ENCODE peak calls at places on chromosomes 1 and 21, in seven cellular contexts. P is glutamatergic neuron, A is activated T-helper 1 cell treated with Interleukin-2 at 50 U/mL for 16 hours, E is H54, Q is type B pancreatic cell, M is Calu3, Y is trophoblast cell. H is an unnamed sample.

GRCh38 chr1:32761253-32761877 is 55.8 kb downstream of the YARS1 start:
- DNase-seq in Q (no peak), P (no peak), E (no peak), M (peak; percentile 90), A (no peak), Y (peak; percentile 58), H (no peak)

GRCh38 chr1:25431495-25432363 is 1.0 kb downstream of the MACO1 start:
- DNase-seq in P (no peak), E (no peak), Q (no peak), Y (peak; percentile 7), M (no peak), A (no peak), H (no peak)

GRCh38 chr1:29416267-29416666 is 179.9 kb downstream of the PTPRU start:
- DNase-seq in M (no peak), E (no peak), P (no peak), Y (peak; percentile 23), Q (peak; percentile 29), A (no peak), H (no peak)

GRCh38 chr1:215569987-215570824 is 3.1 kb downstream of the KCTD3 start:
- DNase-seq in E (no peak), Q (no peak), A (no peak), M (no peak), Y (no peak), P (no peak), H (no peak)

GRCh38 chr1:1084028-1084371 is 9.9 kb upstream of the RNF223 start:
- DNase-seq in Y (no peak), P (no peak), Q (peak; percentile 61), A (no peak), M (no peak), E (no peak), H (no peak)

GRCh38 chr1:228405979-228406265 is 713 bp downstream of the TRIM11 start:
- DNase-seq in Y (no peak), E (no peak), Q (no peak), M (peak; percentile 32), A (no peak), P (peak; percentile 49), H (no peak)

GRCh38 chr1:91711504-91712247 is 174.3 kb downstream of the TGFBR3 start:
- DNase-seq in A (no peak), P (no peak), Q (no peak), M (no peak), E (no peak), Y (no peak), H (no peak)

GRCh38 chr1:94727846-94728715 is 92.1 kb upstream of the SLC44A3 start:
- DNase-seq in Q (no peak), M (peak; percentile 79), Y (peak; percentile 77), A (no peak), P (no peak), E (peak; percentile 62), H (no peak)

GRCh38 chr1:209756608-209757445 is 974 bp downstream of the TRAF3IP3 start:
- DNase-seq in E (no peak), Q (no peak), M (no peak), Y (no peak), P (no peak), A (no peak), H (no peak)

GRCh38 chr1:201142854-201143725 is 11.2 kb downstream of the TMEM9 start:
- DNase-seq in Q (no peak), M (no peak), E (no peak), P (no peak), Y (no peak), A (no peak), H (no peak)

GRCh38 chr1:93774707-93775106 is 93.1 kb upstream of the BCAR3 start:
- DNase-seq in A (no peak), P (no peak), Y (no peak), E (no peak), Q (no peak), M (no peak), H (no peak)

GRCh38 chr1:19070197-19070651 is 113.7 kb upstream of the IFFO2 start:
- DNase-seq in Y (peak; percentile 32), A (no peak), Q (no peak), E (no peak), M (no peak), P (no peak), H (no peak)

GRCh38 chr1:14466006-14466405 is 132.5 kb upstream of the KAZN start:
- DNase-seq in Q (no peak), A (no peak), P (no peak), M (no peak), Y (peak; percentile 76), E (no peak), H (no peak)

GRCh38 chr1:155598842-155599331 is 11.1 kb upstream of the MSTO1 start:
- DNase-seq in E (no peak), Y (peak; percentile 62), Q (no peak), A (no peak), M (no peak), P (peak; percentile 26), H (no peak)

GRCh38 chr1:91585502-91585901 is 84.9 kb downstream of the CDC7 start:
- DNase-seq in E (no peak), A (no peak), Y (no peak), Q (no peak), P (no peak), M (no peak), H (no peak)

GRCh38 chr1:48552420-48552819 is 80.4 kb upstream of the SPATA6 start:
- DNase-seq in M (peak; percentile 42), A (no peak), Q (no peak), P (no peak), E (no peak), Y (peak; percentile 14), H (no peak)

GRCh38 chr21:46093668-46094400 is 4.1 kb upstream of the COL6A2 start:
- DNase-seq in M (no peak), Y (no peak), Q (no peak), P (no peak), E (no peak), A (no peak), H (no peak)

GRCh38 chr1:192763756-192764155 is 45.1 kb upstream of the RGS2 start:
- DNase-seq in M (no peak), Q (no peak), Y (peak; percentile 92), E (no peak), A (no peak), P (no peak), H (no peak)

GRCh38 chr1:172751668-172752067 is 92.8 kb downstream of the FASLG start:
- DNase-seq in E (no peak), Q (no peak), P (no peak), Y (no peak), A (no peak), M (no peak), H (no peak)

GRCh38 chr21:15549671-15550070 is 180.1 kb upstream of the USP25 start:
- DNase-seq in P (no peak), M (no peak), A (no peak), E (no peak), Q (no peak), Y (peak; percentile 75), H (no peak)

GRCh38 chr1:89804646-89805237 is 16.1 kb upstream of the LRRC8D start:
- DNase-seq in Q (peak; percentile 82), M (peak; percentile 90), A (peak; percentile 69), P (peak; percentile 88), E (peak; percentile 58), Y (peak; percentile 96), H (peak; percentile 69)

GRCh38 chr1:116375884-116376733 is 3.1 kb downstream of the ATP1A1 start:
- DNase-seq in M (peak; percentile 40), Q (no peak), E (peak; percentile 36), P (no peak), A (no peak), Y (peak; percentile 52), H (no peak)

GRCh38 chr1:20634594-20635084 is 1.4 kb downstream of the PINK1 start:
- DNase-seq in A (no peak), P (peak; percentile 25), M (peak; percentile 37), Q (no peak), Y (peak; percentile 43), E (no peak), H (no peak)

GRCh38 chr1:44519035-44519676 is 114.1 kb downstream of the RNF220 start:
- DNase-seq in E (no peak), P (no peak), M (no peak), Y (no peak), Q (no peak), A (no peak), H (no peak)

GRCh38 chr1:222754386-222755139 is 17.6 kb downstream of the FAM177B start:
- DNase-seq in Y (peak; percentile 34), P (no peak), Q (no peak), A (no peak), E (no peak), M (peak; percentile 44), H (no peak)

GRCh38 chr21:46423546-46424061 is 35.1 kb upstream of the DIP2A start:
- DNase-seq in Y (no peak), A (no peak), E (no peak), P (no peak), M (no peak), Q (no peak), H (no peak)

GRCh38 chr1:99682291-99682751 is 36.4 kb downstream of the PALMD start:
- DNase-seq in P (no peak), A (no peak), Y (peak; percentile 82), Q (no peak), M (no peak), E (peak; percentile 19), H (no peak)

GRCh38 chr1:22978299-22978698 is 5.6 kb upstream of the LACTBL1 start:
- DNase-seq in E (no peak), Y (peak; percentile 57), Q (no peak), A (no peak), M (no peak), P (no peak), H (no peak)

GRCh38 chr1:151832318-151832984 is 849 bp upstream of the RORC start:
- DNase-seq in A (no peak), Y (no peak), Q (no peak), E (no peak), P (no peak), M (peak; percentile 60), H (no peak)

GRCh38 chr1:39800471-39800835 is 11.8 kb upstream of the BMP8B start:
- DNase-seq in Y (no peak), P (no peak), Q (no peak), M (no peak), A (no peak), E (no peak), H (no peak)

GRCh38 chr1:152907686-152908601 is at the start of gene IVL:
- DNase-seq in A (no peak), P (no peak), E (no peak), M (peak; percentile 84), Q (no peak), Y (peak; percentile 97), H (no peak)

GRCh38 chr1:208059328-208060017 is 148.5 kb upstream of the CD34 start:
- DNase-seq in A (no peak), P (no peak), M (no peak), Y (no peak), Q (no peak), E (no peak), H (no peak)

GRCh38 chr1:17867470-17867869 is 112.3 kb downstream of the ACTL8 start:
- DNase-seq in A (no peak), Q (no peak), P (no peak), Y (no peak), M (no peak), E (no peak), H (no peak)

GRCh38 chr21:24424786-24425185 is 1182.5 kb downstream of the MRPL39 start:
- DNase-seq in Y (no peak), P (no peak), M (no peak), A (no peak), E (no peak), Q (no peak), H (no peak)

H was measured in activated effector memory CD4-positive, alpha-beta T cell treated with Interleukin-2 at 50 U/mL for 16 hours.